ENCODE peak calls at places on chromosomes 16 and 17, in four cellular contexts. One of them, this sample, is unnamed.

GRCh38 chr17:42275527-42276358 is 448 bp downstream of the STAT5B start:
- DNase-seq in heart left ventricle: peak; percentile 23
- DNase-seq in thoracic aorta: no peak
- DNase-seq in heart right ventricle: no peak
- DNase-seq in this sample: peak; percentile 27

GRCh38 chr17:53823341-53824050 is 769 bp downstream of the KIF2B start:
- DNase-seq in heart left ventricle: no peak
- DNase-seq in heart right ventricle: no peak
- DNase-seq in thoracic aorta: no peak
- DNase-seq in this sample: no peak

GRCh38 chr17:11719852-11720251 is 121.6 kb downstream of the DNAH9 start:
- DNase-seq in thoracic aorta: no peak
- DNase-seq in heart left ventricle: no peak
- DNase-seq in heart right ventricle: no peak
- DNase-seq in this sample: no peak

GRCh38 chr17:83101805-83102480 is 22.5 kb downstream of the METRNL start:
- DNase-seq in thoracic aorta: no peak
- DNase-seq in heart right ventricle: no peak
- DNase-seq in heart left ventricle: no peak
- DNase-seq in this sample: no peak

GRCh38 chr16:12214509-12214908 is 238.0 kb downstream of the SNX29 start:
- DNase-seq in heart left ventricle: no peak
- DNase-seq in heart right ventricle: no peak
- DNase-seq in thoracic aorta: no peak
- DNase-seq in this sample: no peak

GRCh38 chr17:76550712-76551615 is 11.1 kb downstream of the PRCD start:
- DNase-seq in thoracic aorta: no peak
- DNase-seq in heart right ventricle: no peak
- DNase-seq in heart left ventricle: no peak
- DNase-seq in this sample: no peak

GRCh38 chr16:81571175-81571574 is 126.6 kb downstream of the CMIP start:
- DNase-seq in heart left ventricle: no peak
- DNase-seq in thoracic aorta: no peak
- DNase-seq in heart right ventricle: no peak
- DNase-seq in this sample: no peak

GRCh38 chr17:36674278-36674650 is 72.9 kb downstream of the MRM1 start:
- DNase-seq in thoracic aorta: no peak
- DNase-seq in heart left ventricle: no peak
- DNase-seq in heart right ventricle: no peak
- DNase-seq in this sample: peak; percentile 70

GRCh38 chr17:27618417-27618816 is 12.6 kb upstream of the LGALS9 start:
- DNase-seq in heart right ventricle: no peak
- DNase-seq in heart left ventricle: no peak
- DNase-seq in thoracic aorta: no peak
- DNase-seq in this sample: no peak

GRCh38 chr16:77991701-77992100 is 30.6 kb upstream of the CLEC3A start:
- DNase-seq in heart left ventricle: no peak
- DNase-seq in thoracic aorta: no peak
- DNase-seq in heart right ventricle: no peak
- DNase-seq in this sample: no peak

GRCh38 chr17:47862621-47863440 is 11.9 kb upstream of the SP6 start:
- DNase-seq in heart right ventricle: no peak
- DNase-seq in heart left ventricle: no peak
- DNase-seq in thoracic aorta: no peak
- DNase-seq in this sample: no peak

GRCh38 chr16:73152731-73153130 is 104.8 kb upstream of the ZFHX3 start:
- DNase-seq in heart left ventricle: no peak
- DNase-seq in thoracic aorta: no peak
- DNase-seq in heart right ventricle: no peak
- DNase-seq in this sample: no peak

GRCh38 chr16:1414532-1415265 is at the start of gene UNKL:
- DNase-seq in thoracic aorta: no peak
- DNase-seq in heart left ventricle: peak; percentile 81
- DNase-seq in heart right ventricle: peak; percentile 78
- DNase-seq in this sample: peak; percentile 87

GRCh38 chr17:16987830-16988601 is 16.1 kb upstream of the TNFRSF13B start:
- DNase-seq in heart left ventricle: peak; percentile 77
- DNase-seq in heart right ventricle: peak; percentile 80
- DNase-seq in thoracic aorta: no peak
- DNase-seq in this sample: peak; percentile 16

GRCh38 chr17:17784599-17785264 is 52.1 kb downstream of the SREBF1 start:
- DNase-seq in thoracic aorta: no peak
- DNase-seq in heart right ventricle: no peak
- DNase-seq in heart left ventricle: no peak
- DNase-seq in this sample: peak; percentile 17

GRCh38 chr17:40318835-40319332 is 9.9 kb downstream of the RARA start:
- DNase-seq in heart left ventricle: no peak
- DNase-seq in thoracic aorta: no peak
- DNase-seq in heart right ventricle: peak; percentile 20
- DNase-seq in this sample: peak; percentile 50

GRCh38 chr16:57319646-57320045 is 35.2 kb upstream of the PLLP start:
- DNase-seq in heart left ventricle: no peak
- DNase-seq in heart right ventricle: no peak
- DNase-seq in thoracic aorta: no peak
- DNase-seq in this sample: no peak

GRCh38 chr16:29899516-29900101 is at the start of gene SEZ6L2:
- DNase-seq in heart right ventricle: peak; percentile 70
- DNase-seq in heart left ventricle: peak; percentile 73
- DNase-seq in thoracic aorta: no peak
- DNase-seq in this sample: peak; percentile 76

GRCh38 chr16:68447721-68448359 is 468 bp downstream of the SMPD3 start:
- DNase-seq in thoracic aorta: no peak
- DNase-seq in heart right ventricle: no peak
- DNase-seq in heart left ventricle: no peak
- DNase-seq in this sample: no peak

GRCh38 chr17:41024702-41025101 is 2.3 kb downstream of the KRTAP1-5 start:
- DNase-seq in heart right ventricle: no peak
- DNase-seq in heart left ventricle: no peak
- DNase-seq in thoracic aorta: no peak
- DNase-seq in this sample: no peak

GRCh38 chr17:44121206-44121605 is 2.2 kb downstream of the HDAC5 start:
- DNase-seq in thoracic aorta: no peak
- DNase-seq in heart right ventricle: no peak
- DNase-seq in heart left ventricle: no peak
- DNase-seq in this sample: no peak

GRCh38 chr16:4655801-4656200 is 31.2 kb downstream of the MGRN1 start:
- DNase-seq in heart right ventricle: no peak
- DNase-seq in thoracic aorta: no peak
- DNase-seq in heart left ventricle: no peak
- DNase-seq in this sample: no peak

GRCh38 chr16:55367796-55368195 is 43.8 kb downstream of the IRX6 start:
- DNase-seq in thoracic aorta: no peak
- DNase-seq in heart left ventricle: no peak
- DNase-seq in heart right ventricle: no peak
- DNase-seq in this sample: no peak

GRCh38 chr17:20197527-20197926 is 188.4 kb downstream of the SPECC1 start:
- DNase-seq in thoracic aorta: no peak
- DNase-seq in heart left ventricle: no peak
- DNase-seq in heart right ventricle: no peak
- DNase-seq in this sample: no peak
- H3K9me3 ChIP-seq in thoracic aorta: no peaks in the 10 kb centered on the region
- H3K9me3 ChIP-seq in heart left ventricle: peaks cover 7% of the 10 kb centered on the region
- H3K9me3 ChIP-seq in heart right ventricle: no peaks in the 10 kb centered on the region
- H3K9me3 ChIP-seq in this sample: no peaks in the 10 kb centered on the region

GRCh38 chr16:75682308-75682707 is 5.5 kb upstream of the CPHXL2 start:
- DNase-seq in thoracic aorta: no peak
- DNase-seq in heart left ventricle: no peak
- DNase-seq in heart right ventricle: no peak
- DNase-seq in this sample: no peak

GRCh38 chr16:75687361-75687760 is 10.6 kb upstream of the CPHXL2 start:
- DNase-seq in heart right ventricle: no peak
- DNase-seq in thoracic aorta: no peak
- DNase-seq in heart left ventricle: no peak
- DNase-seq in this sample: no peak
- H3K9me3 ChIP-seq in heart right ventricle: no peaks in the 10 kb centered on the region
- H3K9me3 ChIP-seq in thoracic aorta: no peaks in the 10 kb centered on the region
- H3K9me3 ChIP-seq in heart left ventricle: no peaks in the 10 kb centered on the region
- H3K9me3 ChIP-seq in this sample: no peaks in the 10 kb centered on the region

GRCh38 chr17:64441772-64442549 is 7.0 kb upstream of the MILR1 start:
- DNase-seq in thoracic aorta: no peak
- DNase-seq in heart left ventricle: peak; percentile 36
- DNase-seq in heart right ventricle: peak; percentile 44
- DNase-seq in this sample: peak; percentile 10

GRCh38 chr17:64443086-64443760 is 5.7 kb upstream of the MILR1 start:
- DNase-seq in heart left ventricle: no peak
- DNase-seq in heart right ventricle: no peak
- DNase-seq in thoracic aorta: no peak
- DNase-seq in this sample: no peak

GRCh38 chr17:64442550-64442971 is 6.4 kb upstream of the MILR1 start:
- DNase-seq in heart left ventricle: no peak
- DNase-seq in heart right ventricle: no peak
- DNase-seq in thoracic aorta: no peak
- DNase-seq in this sample: no peak

DNA sequence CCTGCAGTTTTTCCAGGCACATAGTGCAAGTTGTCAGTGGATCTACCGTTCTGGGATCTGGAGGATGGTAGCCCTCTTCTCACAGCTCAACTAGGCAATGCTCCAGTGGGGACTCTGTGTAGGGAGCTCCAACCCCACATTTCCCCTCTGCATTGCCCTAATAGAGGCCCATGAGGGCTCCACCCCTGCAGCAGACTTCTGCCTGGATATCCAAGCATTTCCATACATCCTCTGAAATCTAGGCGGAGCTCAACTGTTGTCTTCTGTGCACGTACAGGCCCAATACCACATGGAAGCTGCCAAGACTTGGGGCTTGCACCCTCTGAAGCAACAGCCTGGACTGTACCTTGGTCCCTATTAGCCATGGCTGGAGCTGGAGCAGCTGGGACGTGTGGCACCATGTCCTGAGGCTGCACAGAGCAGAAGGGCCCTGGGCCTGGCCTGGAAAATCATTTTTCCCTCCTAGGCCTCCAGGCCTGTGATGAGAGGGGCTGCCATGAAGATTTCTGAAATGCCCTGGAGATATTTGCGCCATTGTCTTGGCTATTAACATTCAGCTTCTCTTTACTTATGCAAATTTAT is 10.9 kb upstream of the MILR1 start:
- DNase-seq in thoracic aorta: no peak
- DNase-seq in heart right ventricle: no peak
- DNase-seq in heart left ventricle: no peak
- DNase-seq in this sample: no peak
- H3K9me3 ChIP-seq in thoracic aorta: peaks cover 7% of the 10 kb centered on the region
- H3K9me3 ChIP-seq in heart right ventricle: no peaks in the 10 kb centered on the region
- H3K9me3 ChIP-seq in heart left ventricle: peaks cover 16% of the 10 kb centered on the region
- H3K9me3 ChIP-seq in this sample: peaks cover 10% of the 10 kb centered on the region

GRCh38 chr16:48590476-48590875 is 19.5 kb downstream of the N4BP1 start:
- DNase-seq in heart right ventricle: no peak
- DNase-seq in heart left ventricle: no peak
- DNase-seq in thoracic aorta: no peak
- DNase-seq in this sample: no peak
- H3K9me3 ChIP-seq in heart right ventricle: no peaks in the 10 kb centered on the region
- H3K9me3 ChIP-seq in heart left ventricle: peaks cover 23% of the 10 kb centered on the region
- H3K9me3 ChIP-seq in thoracic aorta: no peaks in the 10 kb centered on the region
- H3K9me3 ChIP-seq in this sample: no peaks in the 10 kb centered on the region

GRCh38 chr17:69860142-69860680 is 214.8 kb upstream of the KCNJ16 start:
- DNase-seq in thoracic aorta: no peak
- DNase-seq in heart right ventricle: no peak
- DNase-seq in heart left ventricle: no peak
- DNase-seq in this sample: no peak
- H3K9me3 ChIP-seq in thoracic aorta: peaks cover 7% of the 10 kb centered on the region
- H3K9me3 ChIP-seq in heart right ventricle: no peaks in the 10 kb centered on the region
- H3K9me3 ChIP-seq in heart left ventricle: peaks cover 36% of the 10 kb centered on the region
- H3K9me3 ChIP-seq in this sample: no peaks in the 10 kb centered on the region

GRCh38 chr16:3389663-3390338 is 11.0 kb downstream of the ZSCAN32 start:
- DNase-seq in heart right ventricle: no peak
- DNase-seq in heart left ventricle: no peak
- DNase-seq in thoracic aorta: no peak
- DNase-seq in this sample: no peak
- H3K9me3 ChIP-seq in heart right ventricle: peaks cover 3% of the 10 kb centered on the region
- H3K9me3 ChIP-seq in heart left ventricle: peaks cover 85% of the 10 kb centered on the region
- H3K9me3 ChIP-seq in thoracic aorta: peaks cover 74% of the 10 kb centered on the region
- H3K9me3 ChIP-seq in this sample: peaks cover 25% of the 10 kb centered on the region

DNA sequence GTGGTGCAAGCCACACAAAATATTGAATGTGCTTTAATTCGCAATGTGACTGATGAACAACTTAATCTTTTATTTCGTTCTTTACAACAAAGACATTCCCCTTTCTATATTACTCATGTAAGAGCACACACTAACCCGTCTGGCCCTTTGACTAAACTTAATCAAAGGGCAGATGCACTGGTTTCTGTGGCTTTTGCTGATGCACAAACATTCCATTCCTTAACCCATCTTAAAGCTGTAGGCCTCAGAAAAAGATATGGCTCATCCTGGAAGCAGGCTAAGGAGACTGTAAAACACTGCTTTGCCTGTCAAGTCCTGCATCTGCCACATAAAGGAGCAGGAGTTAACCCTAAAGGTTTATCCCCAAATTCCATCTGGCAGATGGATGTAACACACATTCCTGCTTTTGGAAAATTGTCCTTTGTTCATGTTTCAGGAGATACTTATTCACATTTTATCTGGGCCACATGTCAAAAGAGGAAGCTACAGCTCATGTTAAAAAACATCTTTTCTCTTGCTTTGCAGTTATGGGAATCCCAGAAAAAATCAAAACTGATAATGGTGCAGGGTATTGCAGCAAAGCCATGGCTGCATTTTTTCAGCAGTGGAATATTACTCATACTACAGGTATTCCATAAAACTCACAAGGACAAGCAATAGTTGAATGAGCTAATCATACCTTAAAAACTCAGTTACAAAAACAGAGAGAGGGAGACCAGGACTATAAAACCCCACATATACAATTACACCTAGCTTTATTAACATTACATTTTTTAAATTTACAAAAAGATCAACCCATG is 137.2 kb downstream of the AHSP start:
- DNase-seq in heart left ventricle: no peak
- DNase-seq in thoracic aorta: no peak
- DNase-seq in heart right ventricle: no peak
- DNase-seq in this sample: no peak
- H3K9me3 ChIP-seq in heart left ventricle: peaks cover 13% of the 10 kb centered on the region
- H3K9me3 ChIP-seq in thoracic aorta: no peaks in the 10 kb centered on the region
- H3K9me3 ChIP-seq in heart right ventricle: no peaks in the 10 kb centered on the region
- H3K9me3 ChIP-seq in this sample: no peaks in the 10 kb centered on the region

This sample was measured in CD8-positive, alpha-beta T cell.